ENCODE peak calls at places on chromosome 22, in six cellular contexts. E is testis, Y is transverse colon, U is breast epithelium, H is tibial nerve, L is body of pancreas. A is an unnamed sample.
A peak's percentile ranks its signal among the peaks of the same experiment; 100 is the strongest.

GRCh38 chr22:19691721-19692341 is 22.5 kb upstream of the SEPTIN5 start:
- DNase-seq in E (peak; percentile 56), Y (no peak), U (peak; percentile 76), H (no peak), L (no peak), A (peak; percentile 45)

GRCh38 chr22:17700778-17701177 is 62.2 kb downstream of the BCL2L13 start:
- DNase-seq in E (no peak), Y (no peak), U (no peak), H (no peak), L (no peak), A (no peak)

GRCh38 chr22:31451709-31452571 is 37.7 kb downstream of the EIF4ENIF1 start:
- DNase-seq in E (no peak), Y (no peak), U (no peak), H (no peak), L (no peak), A (no peak)

GRCh38 chr22:19673660-19674059 is 40.6 kb upstream of the SEPTIN5 start:
- DNase-seq in E (no peak), Y (no peak), U (no peak), H (no peak), L (no peak), A (no peak)

GRCh38 chr22:27108425-27109114 is 451.2 kb downstream of the MIAT start:
- DNase-seq in E (peak; percentile 88), Y (peak; percentile 32), U (peak; percentile 78), H (peak; percentile 52), L (peak; percentile 51), A (peak; percentile 52)

GRCh38 chr22:33381531-33382406 is 323.6 kb upstream of the SYN3 start:
- DNase-seq in E (no peak), Y (no peak), U (no peak), H (no peak), L (no peak), A (no peak)

GRCh38 chr22:22773979-22774738 is 113.5 kb upstream of the IGLL5 start:
- DNase-seq in E (no peak), Y (no peak), U (no peak), H (no peak), L (no peak), A (no peak)

GRCh38 chr22:49324527-49325491 is 502.9 kb downstream of the BRD1 start:
- DNase-seq in E (peak; percentile 8), Y (no peak), U (peak; percentile 4), H (no peak), L (no peak), A (peak; percentile 47)

GRCh38 chr22:31944700-31945477 is 554 bp downstream of the YWHAH start:
- DNase-seq in E (peak; percentile 43), Y (peak; percentile 60), U (peak; percentile 29), H (peak; percentile 33), L (peak; percentile 41), A (peak; percentile 63)

GRCh38 chr22:17891427-17892167 is 117.3 kb upstream of the BID start:
- DNase-seq in E (no peak), Y (peak; percentile 83), U (no peak), H (no peak), L (peak; percentile 39), A (peak; percentile 81)

GRCh38 chr22:19178065-19178658 is 374 bp downstream of the SLC25A1 start:
- DNase-seq in E (peak; percentile 28), Y (peak; percentile 72), U (no peak), H (no peak), L (peak; percentile 63), A (peak; percentile 62)

GRCh38 chr22:17706947-17707346 is 67.3 kb downstream of the BID start:
- DNase-seq in E (no peak), Y (no peak), U (no peak), H (no peak), L (no peak), A (no peak)

GRCh38 chr22:28600546-28601143 is 79.0 kb downstream of the TTC28 start:
- DNase-seq in E (no peak), Y (no peak), U (no peak), H (no peak), L (peak; percentile 26), A (no peak)

GRCh38 chr22:47419239-47419638 is 656.8 kb downstream of the TBC1D22A start:
- DNase-seq in E (no peak), Y (no peak), U (no peak), H (no peak), L (no peak), A (no peak)

GRCh38 chr22:35677460-35678187 is 29.4 kb downstream of the APOL6 start:
- DNase-seq in E (no peak), Y (no peak), U (no peak), H (no peak), L (no peak), A (no peak)

GRCh38 chr22:25928038-25928437 is 186.1 kb downstream of the MYO18B start:
- DNase-seq in E (no peak), Y (no peak), U (no peak), H (no peak), L (no peak), A (no peak)

GRCh38 chr22:47157093-47157420 is 394.6 kb downstream of the TBC1D22A start:
- DNase-seq in E (no peak), Y (no peak), U (no peak), H (no peak), L (peak; percentile 38), A (no peak)

GRCh38 chr22:47307326-47307725 is 544.9 kb downstream of the TBC1D22A start:
- DNase-seq in E (no peak), Y (no peak), U (no peak), H (no peak), L (no peak), A (no peak)

GRCh38 chr22:41471606-41472005 is 2.7 kb downstream of the ACO2 start:
- DNase-seq in E (no peak), Y (no peak), U (no peak), H (no peak), L (no peak), A (no peak)
- H3K4me1 ChIP-seq in E (peaks cover 11% of the 10 kb centered on the region), Y (peaks cover 45% of the 10 kb centered on the region), U (no peaks in the 10 kb centered on the region), H (peaks cover 2% of the 10 kb centered on the region), L (peaks cover 62% of the 10 kb centered on the region), A (no peaks in the 10 kb centered on the region)

GRCh38 chr22:38309614-38310517 is 7.4 kb downstream of the CSNK1E start:
- DNase-seq in E (no peak), Y (no peak), U (no peak), H (no peak), L (no peak), A (no peak)
- H3K27ac ChIP-seq in E (peak overlapping the region; percentile 50), Y (peak overlapping the region; percentile 98), U (peak overlapping the region; percentile 97), H (peak overlapping the region; percentile 100), L (peak overlapping the region; percentile 26), A (peak overlapping the region; percentile 51)

DNA sequence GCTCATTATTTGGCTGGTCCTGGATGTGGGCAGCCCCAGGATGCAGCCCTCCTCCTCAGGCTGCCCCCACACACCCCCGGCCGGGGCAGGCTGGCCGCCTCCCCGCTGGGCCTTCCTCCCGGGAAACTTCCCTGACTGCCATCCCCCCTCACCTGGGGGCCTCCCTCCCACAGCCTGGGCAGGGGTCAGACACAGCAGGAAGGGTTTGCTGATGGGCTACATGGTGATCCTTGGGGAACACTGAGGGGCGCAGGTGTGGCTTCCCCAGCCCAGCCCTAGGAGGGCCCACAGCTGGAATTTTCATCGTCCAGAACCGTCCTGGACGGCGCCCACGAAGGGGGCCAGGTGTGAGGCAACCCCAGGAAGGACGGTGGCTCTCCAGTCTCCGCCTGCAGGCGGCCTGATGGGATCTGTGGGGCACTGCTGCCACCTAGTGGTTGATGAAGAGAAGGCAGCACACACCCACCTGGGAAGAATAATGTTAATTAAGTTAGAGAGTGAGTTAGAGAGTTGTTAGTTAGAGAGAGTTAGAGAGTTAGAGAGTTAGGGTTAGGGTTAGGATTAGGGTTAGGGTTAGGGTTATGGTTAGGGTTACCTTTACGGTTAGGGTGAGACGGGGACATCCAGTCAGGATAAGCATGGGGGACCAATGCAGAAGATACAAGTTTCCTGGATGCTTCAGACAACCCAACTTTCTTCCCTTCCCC is 75.9 kb upstream of the PRR5 start:
- DNase-seq in E (peak; percentile 83), Y (peak; percentile 76), U (peak; percentile 42), H (peak; percentile 51), L (peak; percentile 66), A (peak; percentile 87)
- TF ChIP-seq POLR2A in E (no peak), Y (no peak), U (no peak), H (no peak), L (no peak), A (no peak)

GRCh38 chr22:37018815-37019308 is 385 bp downstream of the TST start:
- DNase-seq in E (peak; percentile 80), Y (peak; percentile 86), U (no peak), H (peak; percentile 54), L (peak; percentile 53), A (peak; percentile 84)
- H3K4me1 ChIP-seq in E (peaks cover 18% of the 10 kb centered on the region), Y (peaks cover 79% of the 10 kb centered on the region), U (no peaks in the 10 kb centered on the region), H (no peaks in the 10 kb centered on the region), L (peaks cover 75% of the 10 kb centered on the region), A (peaks cover 72% of the 10 kb centered on the region)

GRCh38 chr22:30414525-30415047 is 11.0 kb upstream of the MTFP1 start:
- DNase-seq in E (no peak), Y (no peak), U (no peak), H (no peak), L (no peak), A (no peak)

GRCh38 chr22:30416403-30416802 is 9.2 kb upstream of the MTFP1 start:
- DNase-seq in E (no peak), Y (peak; percentile 34), U (no peak), H (no peak), L (no peak), A (peak; percentile 84)

GRCh38 chr22:30413001-30413400 is 12.6 kb upstream of the MTFP1 start:
- DNase-seq in E (no peak), Y (no peak), U (no peak), H (no peak), L (no peak), A (no peak)

GRCh38 chr22:30411780-30412179 is 13.8 kb upstream of the MTFP1 start:
- DNase-seq in E (no peak), Y (no peak), U (no peak), H (no peak), L (no peak), A (no peak)

DNA sequence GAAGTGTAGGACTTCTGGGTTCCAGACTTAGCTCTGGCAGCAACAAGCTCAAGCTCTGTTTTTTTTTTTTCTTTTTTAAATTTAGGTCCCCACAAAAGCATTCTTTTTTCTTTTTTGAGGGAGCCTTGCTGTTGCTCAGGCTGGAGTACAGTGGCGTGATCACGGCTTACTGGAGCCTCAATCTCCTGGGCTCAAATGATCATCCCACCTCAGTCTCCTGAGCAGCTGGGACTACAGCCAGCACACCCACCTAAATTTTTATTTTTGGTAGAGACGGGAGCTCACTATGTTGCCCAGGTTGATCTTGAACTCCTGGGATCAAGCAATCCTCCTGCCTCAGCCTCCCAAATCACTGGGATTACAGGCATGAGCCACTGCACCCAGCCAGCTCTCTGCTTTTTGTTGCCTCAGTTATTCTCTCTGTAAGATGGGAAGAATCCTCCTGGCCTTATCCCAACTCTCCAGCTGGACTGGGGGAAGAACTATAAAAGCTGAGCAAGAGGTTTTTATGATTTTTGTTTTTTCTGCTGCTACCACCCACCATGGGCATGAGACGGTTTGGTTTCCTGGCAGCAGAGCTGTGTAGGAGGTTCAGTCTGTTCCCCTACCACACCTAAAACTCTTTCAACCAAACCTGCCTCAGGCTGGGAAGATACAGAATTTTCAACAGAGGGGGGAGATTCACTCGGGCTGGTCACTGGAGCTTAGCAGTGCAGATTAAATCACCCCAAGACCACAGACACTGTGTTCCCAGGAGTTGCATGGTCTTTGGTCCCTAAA is 11.6 kb upstream of the MTFP1 start:
- DNase-seq in E (no peak), Y (no peak), U (no peak), H (no peak), L (no peak), A (no peak)
- H3K27ac ChIP-seq in E (no peak overlapping the region), Y (no peak overlapping the region), U (peak overlapping the region; percentile 28), H (peak overlapping the region; percentile 29), L (no peak overlapping the region), A (no peak overlapping the region)

GRCh38 chr22:41834005-41834975 is 1.4 kb downstream of the SREBF2 start:
- DNase-seq in E (no peak), Y (no peak), U (no peak), H (no peak), L (no peak), A (no peak)
- TF ChIP-seq POLR2A in E (no peak), Y (no peak), U (no peak), H (no peak), L (no peak), A (no peak)